ENCODE peak calls at places on chromosomes 12 and 14, in nine cellular contexts. H is CD4-positive, CD25-positive, alpha-beta regulatory T cell; B is thyroid gland; Y is Panc1; P is OCI-LY7; K is mesenchymal stem cell; O is upper lobe of left lung; Q is ovary; D is CD4-positive, alpha-beta memory T cell. N is an unnamed sample. For H3K9me3 and H3K4me1, the result is how much of the 10 kb centered on the place peaks cover.

GRCh38 chr12:47812797-47813490 is 6.8 kb downstream of the HDAC7 start:
- DNase-seq in H (peak), B (peak), Y (no peak), P (peak), K (peak), O (peak), Q (peak), D (peak), N (peak)

GRCh38 chr12:124094733-124095132 is 121.7 kb downstream of the ZNF664 start:
- DNase-seq in H (no peak), B (no peak), Y (no peak), P (no peak), K (no peak), O (no peak), Q (no peak), D (no peak), N (no peak)

GRCh38 chr14:103059556-103059955 is 2.2 kb upstream of the CDC42BPB start:
- DNase-seq in H (no peak), B (no peak), Y (no peak), P (no peak), K (no peak), O (no peak), Q (no peak), D (no peak), N (no peak)

GRCh38 chr12:68977909-68978610 is 45.1 kb upstream of the CPM start:
- DNase-seq in H (no peak), B (no peak), Y (no peak), P (no peak), K (no peak), O (no peak), Q (no peak), D (no peak), N (no peak)

GRCh38 chr12:116123511-116124258 is 153.8 kb downstream of the MED13L start:
- DNase-seq in H (peak), B (peak), Y (no peak), P (peak), K (peak), O (no peak), Q (no peak), D (no peak), N (no peak)

GRCh38 chr12:47939009-47939601 is 24.3 kb upstream of the TMEM106C start:
- DNase-seq in H (no peak), B (peak), Y (no peak), P (no peak), K (no peak), O (no peak), Q (no peak), D (no peak), N (no peak)

GRCh38 chr14:93302688-93303581 is 29.9 kb downstream of the BTBD7 start:
- DNase-seq in H (no peak), B (no peak), Y (no peak), P (no peak), K (no peak), O (no peak), Q (no peak), D (no peak), N (no peak)

GRCh38 chr14:22143360-22143759 is 445.7 kb downstream of the DAD1 start:
- DNase-seq in H (no peak), B (no peak), Y (no peak), P (no peak), K (peak), O (no peak), Q (no peak), D (no peak), N (no peak)

GRCh38 chr14:37599527-37600368 is 4.3 kb downstream of the TTC6 start:
- DNase-seq in H (no peak), B (no peak), Y (no peak), P (no peak), K (peak), O (peak), Q (no peak), D (no peak), N (no peak)

GRCh38 chr12:92136883-92137582 is 8.6 kb downstream of the BTG1 start:
- DNase-seq in H (peak), B (no peak), Y (no peak), P (peak), K (peak), O (no peak), Q (no peak), D (no peak), N (no peak)

GRCh38 chr12:12398026-12398859 is 41.4 kb downstream of the BORCS5 start:
- DNase-seq in H (no peak), B (no peak), Y (peak), P (no peak), K (peak), O (no peak), Q (peak), D (no peak), N (no peak)

GRCh38 chr12:116559330-116560080 is at the start of gene MAP1LC3B2:
- DNase-seq in H (peak), B (peak), Y (no peak), P (peak), K (peak), O (peak), Q (no peak), D (peak), N (peak)

GRCh38 chr12:51262758-51263177 is 7.4 kb downstream of the SMAGP start:
- DNase-seq in H (peak), B (peak), Y (no peak), P (peak), K (peak), O (no peak), Q (peak), D (no peak), N (no peak)

GRCh38 chr12:70264067-70264867 is 21.0 kb downstream of the CNOT2 start:
- DNase-seq in H (no peak), B (no peak), Y (no peak), P (peak), K (no peak), O (no peak), Q (no peak), D (no peak), N (no peak)

GRCh38 chr12:11822071-11822818 is 172.8 kb downstream of the ETV6 start:
- DNase-seq in H (peak), B (peak), Y (no peak), P (peak), K (peak), O (no peak), Q (no peak), D (peak), N (peak)

GRCh38 chr14:51527073-51527472 is 124.6 kb upstream of the FRMD6 start:
- DNase-seq in H (no peak), B (no peak), Y (no peak), P (no peak), K (peak), O (no peak), Q (no peak), D (no peak), N (no peak)

GRCh38 chr12:44428825-44429224 is 447.3 kb downstream of the NELL2 start:
- DNase-seq in H (no peak), B (no peak), Y (no peak), P (no peak), K (no peak), O (no peak), Q (no peak), D (no peak), N (no peak)

GRCh38 chr12:16437926-16438325 is 90.5 kb downstream of the MGST1 start:
- DNase-seq in H (no peak), B (no peak), Y (no peak), P (no peak), K (no peak), O (no peak), Q (no peak), D (no peak), N (no peak)

GRCh38 chr12:97235102-97235501 is 227.5 kb upstream of the RMST start:
- DNase-seq in H (no peak), B (no peak), Y (no peak), P (no peak), K (no peak), O (no peak), Q (no peak), D (no peak), N (no peak)

GRCh38 chr14:68624541-68625220 is 168.2 kb downstream of the ZFP36L1 start:
- DNase-seq in H (no peak), B (no peak), Y (no peak), P (no peak), K (no peak), O (no peak), Q (no peak), D (no peak), N (no peak)

GRCh38 chr14:59688224-59689170 is 111.9 kb upstream of the CCDC175 start:
- DNase-seq in H (peak), B (peak), Y (peak), P (peak), K (peak), O (no peak), Q (no peak), D (no peak), N (no peak)

GRCh38 chr12:122672515-122672914 is 30.6 kb downstream of the HCAR2 start:
- DNase-seq in H (no peak), B (no peak), Y (no peak), P (no peak), K (no peak), O (no peak), Q (no peak), D (no peak), N (no peak)

GRCh38 chr14:64234877-64235651 is 59.1 kb downstream of the ESR2 start:
- DNase-seq in H (no peak), B (no peak), Y (no peak), P (peak), K (no peak), O (no peak), Q (peak), D (no peak), N (no peak)

GRCh38 chr14:77872971-77873370 is 73.1 kb downstream of the ADCK1 start:
- DNase-seq in H (no peak), B (peak), Y (no peak), P (no peak), K (no peak), O (no peak), Q (no peak), D (no peak), N (no peak)

GRCh38 chr14:65352964-65353530 is 59.5 kb upstream of the FUT8 start:
- DNase-seq in H (peak), B (no peak), Y (no peak), P (peak), K (no peak), O (no peak), Q (no peak), D (no peak), N (no peak)

GRCh38 chr14:64736271-64737131 is 32.3 kb downstream of the PLEKHG3 start:
- DNase-seq in H (no peak), B (peak), Y (no peak), P (no peak), K (no peak), O (peak), Q (peak), D (no peak), N (no peak)

GRCh38 chr14:70442750-70443149 is 9.2 kb upstream of the ADAM21 start:
- DNase-seq in H (no peak), B (no peak), Y (no peak), P (peak), K (no peak), O (no peak), Q (no peak), D (no peak), N (no peak)
- H3K9me3 ChIP-seq in H (under half), B (under half), Y (under half), P (under half), K (under half), O (under half), Q (under half), D (under half), N (under half)

GRCh38 chr12:46402861-46403731 is 30.5 kb upstream of the SLC38A2 start:
- DNase-seq in H (no peak), B (no peak), Y (no peak), P (no peak), K (peak), O (no peak), Q (no peak), D (no peak), N (no peak)
- H3K27ac ChIP-seq in H (no peak), B (no peak), Y (peak), P (no peak), K (peak), O (no peak), Q (peak), D (no peak), N (no peak)

GRCh38 chr12:5022030-5022429 is 21.6 kb upstream of the KCNA5 start:
- DNase-seq in H (no peak), B (no peak), Y (no peak), P (no peak), K (no peak), O (no peak), Q (no peak), D (no peak), N (no peak)

GRCh38 chr12:5017638-5018348 is 25.9 kb upstream of the KCNA5 start:
- DNase-seq in H (no peak), B (no peak), Y (no peak), P (no peak), K (no peak), O (peak), Q (no peak), D (no peak), N (no peak)

GRCh38 chr12:5022465-5023061 is 21.1 kb upstream of the KCNA5 start:
- DNase-seq in H (peak), B (peak), Y (peak), P (peak), K (peak), O (peak), Q (no peak), D (peak), N (no peak)

GRCh38 chr12:5015711-5016492 is 27.8 kb upstream of the KCNA5 start:
- DNase-seq in H (no peak), B (no peak), Y (no peak), P (no peak), K (no peak), O (no peak), Q (no peak), D (no peak), N (no peak)

GRCh38 chr12:5018677-5019076 is 25.0 kb upstream of the KCNA5 start:
- DNase-seq in H (no peak), B (no peak), Y (no peak), P (no peak), K (no peak), O (no peak), Q (no peak), D (no peak), N (no peak)
- H3K4me1 ChIP-seq in H (under half), B (under half), Y (under half), P (under half), K (under half), O (under half), Q (under half), D (under half), N (under half)

DNA sequence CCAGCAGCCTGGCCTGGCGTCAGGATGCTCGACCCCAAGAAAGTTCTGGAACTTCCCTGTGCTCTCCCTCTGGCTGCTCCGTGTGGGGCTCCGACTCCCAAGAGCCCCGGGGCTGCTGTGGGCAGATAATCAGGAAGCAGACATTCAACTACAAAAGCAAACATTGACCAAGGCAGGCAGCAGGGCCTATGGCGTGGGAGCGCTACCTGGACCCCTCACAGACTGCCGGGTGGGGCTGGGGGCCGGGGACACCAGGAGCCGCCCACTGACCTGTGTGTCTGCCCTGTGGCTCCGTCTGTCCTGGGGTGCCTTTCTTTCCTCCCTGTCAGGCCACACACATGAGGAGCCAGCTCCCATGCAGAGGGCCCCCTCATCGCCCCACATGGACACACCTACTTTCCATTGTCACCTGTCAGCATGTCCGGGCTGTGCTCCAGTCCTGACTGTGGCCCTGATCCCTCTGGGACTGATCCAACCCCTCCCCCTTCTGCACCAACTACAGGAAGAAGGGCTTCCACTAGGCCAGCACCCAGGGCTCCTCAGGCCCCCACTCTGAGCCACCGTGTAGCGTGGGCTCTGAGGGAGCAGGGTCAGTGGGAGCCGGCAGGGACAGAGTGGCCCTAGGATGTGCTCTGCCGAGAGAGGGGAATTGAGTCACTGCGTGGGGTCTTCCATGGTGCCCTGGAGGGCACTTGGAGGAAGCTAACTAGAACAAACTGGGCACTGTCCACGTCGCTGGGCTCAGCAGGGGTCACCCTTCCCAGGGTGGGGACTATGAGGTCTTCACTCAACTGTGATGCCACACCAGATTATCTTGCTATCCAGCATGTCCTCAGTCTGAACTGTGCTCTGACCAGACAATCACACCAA is 215.4 kb upstream of the C14orf180 start:
- DNase-seq in H (no peak), B (no peak), Y (no peak), P (no peak), K (no peak), O (peak), Q (peak), D (no peak), N (no peak)
- H3K9me3 ChIP-seq in H (under half), B (under half), Y (under half), P (under half), K (under half), O (under half), Q (under half), D (under half), N (under half)